ENCODE peak calls at places on chromosomes 7 and 10, in ten cellular contexts. L is cardiac muscle cell, R is GM12864, J is cardiac fibroblast, Q is IMR-90, H is Peyer's patch, X is lung, Z is astrocyte, W is activated B cell treated with CpG ODN at 0.5 μM for 24 hours, U is NB4. D is an unnamed sample.

GRCh38 chr7:73612598-73613269 is 11.6 kb downstream of the MLXIPL start:
- DNase-seq in L (peak; percentile 48), R (no peak), J (peak; percentile 56), Q (peak; percentile 29), H (no peak), X (no peak), Z (no peak), W (no peak), U (peak; percentile 72), D (peak; percentile 39)

GRCh38 chr7:127933116-127933515 is 98.1 kb downstream of the LRRC4 start:
- DNase-seq in L (peak; percentile 15), R (no peak), J (peak; percentile 33), Q (peak; percentile 69), H (no peak), X (no peak), Z (peak; percentile 36), W (no peak), U (no peak), D (no peak)

GRCh38 chr7:155814569-155815276 is 2.5 kb upstream of the SHH start:
- DNase-seq in L (no peak), R (no peak), J (peak; percentile 41), Q (peak; percentile 17), H (no peak), X (no peak), Z (no peak), W (no peak), U (peak; percentile 35), D (no peak)

GRCh38 chr10:61000769-61001730 is 57.1 kb upstream of the RHOBTB1 start:
- DNase-seq in L (peak; percentile 24), R (no peak), J (no peak), Q (peak; percentile 11), H (no peak), X (no peak), Z (peak; percentile 32), W (no peak), U (no peak), D (peak; percentile 73)

GRCh38 chr10:26485150-26485941 is 47.2 kb downstream of the APBB1IP start:
- DNase-seq in L (peak; percentile 53), R (no peak), J (peak; percentile 30), Q (no peak), H (no peak), X (peak; percentile 55), Z (peak; percentile 79), W (no peak), U (no peak), D (no peak)

GRCh38 chr7:131723926-131724325 is 167.5 kb upstream of the PODXL start:
- DNase-seq in L (peak; percentile 21), R (no peak), J (peak; percentile 5), Q (peak; percentile 4), H (no peak), X (no peak), Z (no peak), W (no peak), U (no peak), D (no peak)

GRCh38 chr7:1943326-1943725 is 273.2 kb downstream of the ELFN1 start:
- DNase-seq in L (no peak), R (no peak), J (no peak), Q (no peak), H (no peak), X (no peak), Z (no peak), W (no peak), U (no peak), D (peak; percentile 38)

GRCh38 chr7:118573065-118573464 is 348.6 kb downstream of the ANKRD7 start:
- DNase-seq in L (no peak), R (no peak), J (no peak), Q (no peak), H (no peak), X (no peak), Z (peak; percentile 1), W (no peak), U (no peak), D (no peak)

GRCh38 chr10:26733750-26734568 is 36.5 kb downstream of the PDSS1 start:
- DNase-seq in L (no peak), R (no peak), J (no peak), Q (no peak), H (no peak), X (no peak), Z (no peak), W (no peak), U (no peak), D (no peak)

GRCh38 chr7:92794386-92794785 is 42.0 kb downstream of the CDK6 start:
- DNase-seq in L (no peak), R (no peak), J (no peak), Q (no peak), H (no peak), X (no peak), Z (no peak), W (no peak), U (no peak), D (no peak)

GRCh38 chr10:99973190-99973589 is 36.6 kb downstream of the DNMBP start:
- DNase-seq in L (no peak), R (no peak), J (no peak), Q (no peak), H (no peak), X (no peak), Z (no peak), W (no peak), U (no peak), D (no peak)
- TF ChIP-seq CTCF in L (peak; percentile 42), R (peak; percentile 20), J (peak; percentile 43), Q (peak; percentile 39), H (no peak), X (no peak), Z (peak; percentile 39), W (no peak), U (no peak), D (peak; percentile 18)

GRCh38 chr7:21305455-21306235 is 122.2 kb upstream of the SP4 start:
- DNase-seq in L (no peak), R (no peak), J (no peak), Q (no peak), H (no peak), X (no peak), Z (no peak), W (no peak), U (no peak), D (no peak)

GRCh38 chr7:21299766-21300165 is 128.1 kb upstream of the SP4 start:
- DNase-seq in L (no peak), R (no peak), J (no peak), Q (no peak), H (no peak), X (no peak), Z (no peak), W (no peak), U (no peak), D (no peak)

GRCh38 chr7:21304836-21305235 is 123.0 kb upstream of the SP4 start:
- DNase-seq in L (no peak), R (no peak), J (no peak), Q (no peak), H (no peak), X (no peak), Z (no peak), W (no peak), U (no peak), D (no peak)

GRCh38 chr7:21300692-21301091 is 127.2 kb upstream of the SP4 start:
- DNase-seq in L (no peak), R (no peak), J (no peak), Q (no peak), H (no peak), X (no peak), Z (no peak), W (no peak), U (peak; percentile 31), D (no peak)
- TF ChIP-seq CTCF in L (no peak), R (peak; percentile 38), J (no peak), Q (no peak), H (no peak), X (no peak), Z (peak; percentile 10), W (no peak), U (peak; percentile 42), D (no peak)

GRCh38 chr10:119297207-119297968 is 90.0 kb downstream of the GRK5 start:
- DNase-seq in L (no peak), R (no peak), J (no peak), Q (peak; percentile 64), H (no peak), X (no peak), Z (no peak), W (no peak), U (no peak), D (no peak)

GRCh38 chr10:119298788-119299187 is 91.4 kb downstream of the GRK5 start:
- DNase-seq in L (no peak), R (no peak), J (no peak), Q (no peak), H (no peak), X (no peak), Z (no peak), W (no peak), U (no peak), D (no peak)

GRCh38 chr10:119301397-119301796 is 94.0 kb downstream of the GRK5 start:
- DNase-seq in L (no peak), R (no peak), J (no peak), Q (peak; percentile 24), H (peak; percentile 74), X (no peak), Z (no peak), W (no peak), U (no peak), D (no peak)

GRCh38 chr10:119302172-119302571 is 94.8 kb downstream of the GRK5 start:
- DNase-seq in L (no peak), R (no peak), J (no peak), Q (no peak), H (no peak), X (no peak), Z (no peak), W (no peak), U (no peak), D (no peak)

DNA sequence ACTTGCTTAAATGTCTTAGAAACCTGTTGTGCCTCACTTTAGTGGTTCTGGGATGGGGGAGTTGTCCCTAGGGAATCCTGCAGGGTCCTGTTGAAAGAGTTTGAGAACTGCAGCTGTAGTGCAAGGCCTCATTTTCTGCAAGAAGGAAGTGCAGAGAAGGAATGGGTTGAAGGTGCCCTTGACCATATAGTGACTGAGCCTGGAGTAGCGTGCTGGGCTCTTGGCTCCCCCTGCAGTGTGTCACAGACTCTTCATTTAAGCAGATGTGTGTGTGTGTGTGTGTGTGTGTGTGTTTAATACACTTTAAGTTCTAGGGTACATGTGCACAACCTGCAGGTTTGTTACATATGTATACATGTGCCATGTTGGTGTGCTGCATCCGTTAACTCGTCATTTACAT is 92.2 kb downstream of the GRK5 start:
- DNase-seq in L (peak; percentile 35), R (no peak), J (peak; percentile 41), Q (no peak), H (no peak), X (no peak), Z (no peak), W (no peak), U (peak; percentile 83), D (no peak)
- TF ChIP-seq CTCF in L (no peak), R (no peak), J (no peak), Q (no peak), H (no peak), X (no peak), Z (no peak), W (no peak), U (peak; percentile 28), D (no peak)

GRCh38 chr10:81920213-81920829 is 45.3 kb downstream of the NRG3 start:
- DNase-seq in L (no peak), R (no peak), J (peak; percentile 15), Q (no peak), H (no peak), X (no peak), Z (no peak), W (no peak), U (peak; percentile 37), D (no peak)
- TF ChIP-seq CTCF in L (peak; percentile 38), R (peak; percentile 53), J (peak; percentile 61), Q (no peak), H (no peak), X (no peak), Z (peak; percentile 37), W (no peak), U (peak; percentile 91), D (no peak)